ENCODE peak calls at places on chromosomes 13 and 19, in four cellular contexts. One of them, this sample, is unnamed.

GRCh38 chr13:92621985-92622384 is 604.6 kb upstream of the GPC6 start:
- DNase-seq in glutamatergic neuron: no peak
- DNase-seq in endothelial cell: no peak
- DNase-seq in esophagus squamous epithelium: no peak
- DNase-seq in this sample: no peak

GRCh38 chr19:10639836-10640235 is 14.3 kb upstream of the ILF3 start:
- DNase-seq in esophagus squamous epithelium: no peak
- DNase-seq in endothelial cell: no peak
- DNase-seq in glutamatergic neuron: no peak
- DNase-seq in this sample: no peak

GRCh38 chr19:48509467-48510194 is 2.0 kb downstream of the LMTK3 start:
- DNase-seq in glutamatergic neuron: no peak
- DNase-seq in endothelial cell: no peak
- DNase-seq in esophagus squamous epithelium: no peak
- DNase-seq in this sample: no peak

GRCh38 chr13:95452376-95452775 is 100.1 kb upstream of the CLDN10 start:
- DNase-seq in endothelial cell: no peak
- DNase-seq in glutamatergic neuron: no peak
- DNase-seq in esophagus squamous epithelium: no peak
- DNase-seq in this sample: no peak

GRCh38 chr19:6564393-6564792 is 26.6 kb downstream of the CD70 start:
- DNase-seq in esophagus squamous epithelium: no peak
- DNase-seq in endothelial cell: no peak
- DNase-seq in glutamatergic neuron: no peak
- DNase-seq in this sample: no peak

GRCh38 chr19:2049741-2050348 is 1.2 kb downstream of the MKNK2 start:
- DNase-seq in endothelial cell: peak
- DNase-seq in glutamatergic neuron: peak
- DNase-seq in esophagus squamous epithelium: no peak
- DNase-seq in this sample: no peak

GRCh38 chr19:11164879-11165406 is 9.4 kb upstream of the SPC24 start:
- DNase-seq in glutamatergic neuron: no peak
- DNase-seq in esophagus squamous epithelium: no peak
- DNase-seq in endothelial cell: no peak
- DNase-seq in this sample: no peak

GRCh38 chr19:31350033-31350692 is 927 bp upstream of the TSHZ3 start:
- DNase-seq in glutamatergic neuron: no peak
- DNase-seq in esophagus squamous epithelium: no peak
- DNase-seq in endothelial cell: peak
- DNase-seq in this sample: no peak

GRCh38 chr19:58055483-58055874 is 3.6 kb upstream of the ZNF135 start:
- DNase-seq in endothelial cell: no peak
- DNase-seq in esophagus squamous epithelium: no peak
- DNase-seq in glutamatergic neuron: no peak
- DNase-seq in this sample: no peak

GRCh38 chr13:63307239-63307638 is 1891.6 kb upstream of the PCDH20 start:
- DNase-seq in endothelial cell: no peak
- DNase-seq in glutamatergic neuron: no peak
- DNase-seq in esophagus squamous epithelium: no peak
- DNase-seq in this sample: no peak

GRCh38 chr19:34967551-34967950 is 3.5 kb upstream of the ZNF792 start:
- DNase-seq in glutamatergic neuron: no peak
- DNase-seq in esophagus squamous epithelium: no peak
- DNase-seq in endothelial cell: no peak
- DNase-seq in this sample: no peak

GRCh38 chr13:99969934-99970760 is 1.4 kb downstream of the ZIC5 start:
- DNase-seq in glutamatergic neuron: no peak
- DNase-seq in esophagus squamous epithelium: no peak
- DNase-seq in endothelial cell: peak
- DNase-seq in this sample: peak

GRCh38 chr13:113730145-113730750 is 28.8 kb upstream of the TMEM255B start:
- DNase-seq in endothelial cell: no peak
- DNase-seq in glutamatergic neuron: no peak
- DNase-seq in esophagus squamous epithelium: no peak
- DNase-seq in this sample: no peak

GRCh38 chr13:23509781-23510543 is 60.2 kb upstream of the TNFRSF19 start:
- DNase-seq in endothelial cell: no peak
- DNase-seq in glutamatergic neuron: no peak
- DNase-seq in esophagus squamous epithelium: no peak
- DNase-seq in this sample: no peak

GRCh38 chr13:20142019-20142926 is 18.6 kb downstream of the GJA3 start:
- DNase-seq in endothelial cell: no peak
- DNase-seq in glutamatergic neuron: no peak
- DNase-seq in esophagus squamous epithelium: no peak
- DNase-seq in this sample: peak

GRCh38 chr19:39428309-39429112 is 7.2 kb downstream of the RPS16 start:
- DNase-seq in endothelial cell: peak
- DNase-seq in glutamatergic neuron: peak
- DNase-seq in esophagus squamous epithelium: no peak
- DNase-seq in this sample: peak

GRCh38 chr13:106533940-106534843 is 1.3 kb downstream of the EFNB2 start:
- DNase-seq in endothelial cell: peak
- DNase-seq in glutamatergic neuron: peak
- DNase-seq in esophagus squamous epithelium: no peak
- DNase-seq in this sample: peak

GRCh38 chr13:112486386-112487126 is 101.4 kb downstream of the TUBGCP3 start:
- DNase-seq in esophagus squamous epithelium: no peak
- DNase-seq in endothelial cell: no peak
- DNase-seq in glutamatergic neuron: peak
- DNase-seq in this sample: peak

GRCh38 chr19:3692141-3693029 is 7.9 kb downstream of the PIP5K1C start:
- DNase-seq in glutamatergic neuron: peak
- DNase-seq in endothelial cell: peak
- DNase-seq in esophagus squamous epithelium: no peak
- DNase-seq in this sample: no peak

GRCh38 chr13:33870046-33870668 is 52.2 kb downstream of the RFC3 start:
- DNase-seq in glutamatergic neuron: no peak
- DNase-seq in endothelial cell: no peak
- DNase-seq in esophagus squamous epithelium: no peak
- DNase-seq in this sample: no peak

GRCh38 chr19:52941941-52942370 is 18.7 kb upstream of the ZNF888 start:
- DNase-seq in glutamatergic neuron: peak
- DNase-seq in endothelial cell: no peak
- DNase-seq in esophagus squamous epithelium: no peak
- DNase-seq in this sample: no peak

GRCh38 chr13:106176103-106176502 is 359.4 kb downstream of the EFNB2 start:
- DNase-seq in endothelial cell: no peak
- DNase-seq in esophagus squamous epithelium: no peak
- DNase-seq in glutamatergic neuron: no peak
- DNase-seq in this sample: no peak

GRCh38 chr19:48918801-48919247 is 14.7 kb upstream of the DHDH start:
- DNase-seq in glutamatergic neuron: peak
- DNase-seq in endothelial cell: peak
- DNase-seq in esophagus squamous epithelium: no peak
- DNase-seq in this sample: no peak

GRCh38 chr19:52190679-52191293 is 934 bp downstream of the PPP2R1A start:
- DNase-seq in endothelial cell: peak
- DNase-seq in esophagus squamous epithelium: no peak
- DNase-seq in glutamatergic neuron: peak
- DNase-seq in this sample: no peak

GRCh38 chr13:33252103-33252502 is 33.5 kb downstream of the STARD13 start:
- DNase-seq in endothelial cell: no peak
- DNase-seq in esophagus squamous epithelium: no peak
- DNase-seq in glutamatergic neuron: no peak
- DNase-seq in this sample: no peak

GRCh38 chr13:80337706-80338105 is 3.2 kb downstream of the SPRY2 start:
- DNase-seq in endothelial cell: no peak
- DNase-seq in glutamatergic neuron: no peak
- DNase-seq in esophagus squamous epithelium: no peak
- DNase-seq in this sample: no peak

GRCh38 chr19:16661480-16662034 is 618 bp downstream of the TMEM38A start:
- DNase-seq in glutamatergic neuron: peak
- DNase-seq in endothelial cell: no peak
- DNase-seq in esophagus squamous epithelium: no peak
- DNase-seq in this sample: no peak

GRCh38 chr19:46265217-46265828 is 31.5 kb upstream of the HIF3A start:
- DNase-seq in esophagus squamous epithelium: no peak
- DNase-seq in endothelial cell: peak
- DNase-seq in glutamatergic neuron: peak
- DNase-seq in this sample: peak

GRCh38 chr13:111153279-111153976 is 38.3 kb downstream of the ARHGEF7 start:
- DNase-seq in endothelial cell: peak
- DNase-seq in glutamatergic neuron: peak
- DNase-seq in esophagus squamous epithelium: peak
- DNase-seq in this sample: peak

GRCh38 chr13:49690990-49691886 is at the start of gene EBPL:
- DNase-seq in endothelial cell: peak
- DNase-seq in glutamatergic neuron: peak
- DNase-seq in esophagus squamous epithelium: peak
- DNase-seq in this sample: peak

GRCh38 chr13:80116107-80116506 is 224.8 kb downstream of the SPRY2 start:
- DNase-seq in glutamatergic neuron: no peak
- DNase-seq in endothelial cell: no peak
- DNase-seq in esophagus squamous epithelium: no peak
- DNase-seq in this sample: no peak

GRCh38 chr19:56367829-56368711 is 25.3 kb downstream of the ZNF582 start:
- DNase-seq in endothelial cell: peak
- DNase-seq in glutamatergic neuron: peak
- DNase-seq in esophagus squamous epithelium: peak
- DNase-seq in this sample: peak

GRCh38 chr13:81874253-81874652 is 1533.3 kb upstream of the SPRY2 start:
- DNase-seq in endothelial cell: no peak
- DNase-seq in esophagus squamous epithelium: no peak
- DNase-seq in glutamatergic neuron: no peak
- DNase-seq in this sample: no peak

GRCh38 chr19:8426283-8426682 is 13.2 kb downstream of the MARCHF2 start:
- DNase-seq in endothelial cell: no peak
- DNase-seq in glutamatergic neuron: no peak
- DNase-seq in esophagus squamous epithelium: no peak
- DNase-seq in this sample: no peak

GRCh38 chr13:48648446-48648845 is 5.3 kb upstream of the CYSLTR2 start:
- DNase-seq in esophagus squamous epithelium: no peak
- DNase-seq in glutamatergic neuron: no peak
- DNase-seq in endothelial cell: no peak
- DNase-seq in this sample: no peak

GRCh38 chr13:48644951-48645350 is 8.8 kb upstream of the CYSLTR2 start:
- DNase-seq in glutamatergic neuron: peak
- DNase-seq in esophagus squamous epithelium: no peak
- DNase-seq in endothelial cell: no peak
- DNase-seq in this sample: no peak

GRCh38 chr13:48646791-48647190 is 6.9 kb upstream of the CYSLTR2 start:
- DNase-seq in glutamatergic neuron: no peak
- DNase-seq in endothelial cell: no peak
- DNase-seq in esophagus squamous epithelium: no peak
- DNase-seq in this sample: no peak

GRCh38 chr13:48645845-48646244 is 7.9 kb upstream of the CYSLTR2 start:
- DNase-seq in endothelial cell: no peak
- DNase-seq in esophagus squamous epithelium: no peak
- DNase-seq in glutamatergic neuron: no peak
- DNase-seq in this sample: no peak

GRCh38 chr13:48647625-48648024 is 6.1 kb upstream of the CYSLTR2 start:
- DNase-seq in endothelial cell: no peak
- DNase-seq in esophagus squamous epithelium: no peak
- DNase-seq in glutamatergic neuron: no peak
- DNase-seq in this sample: no peak
- TF ChIP-seq CTCF in endothelial cell: no peak
- TF ChIP-seq CTCF in esophagus squamous epithelium: no peak
- TF ChIP-seq CTCF in glutamatergic neuron: no peak
- TF ChIP-seq CTCF in this sample: no peak

GRCh38 chr13:39777527-39778061 is 122.1 kb downstream of the COG6 start:
- DNase-seq in glutamatergic neuron: no peak
- DNase-seq in endothelial cell: no peak
- DNase-seq in esophagus squamous epithelium: no peak
- DNase-seq in this sample: no peak
- TF ChIP-seq CTCF in glutamatergic neuron: peak
- TF ChIP-seq CTCF in endothelial cell: no peak
- TF ChIP-seq CTCF in esophagus squamous epithelium: peak
- TF ChIP-seq CTCF in this sample: peak

GRCh38 chr13:44573790-44574465 is 2.2 kb downstream of the TSC22D1 start:
- DNase-seq in glutamatergic neuron: peak
- DNase-seq in esophagus squamous epithelium: no peak
- DNase-seq in endothelial cell: no peak
- DNase-seq in this sample: peak
- TF ChIP-seq CTCF in glutamatergic neuron: peak
- TF ChIP-seq CTCF in esophagus squamous epithelium: no peak
- TF ChIP-seq CTCF in endothelial cell: peak
- TF ChIP-seq CTCF in this sample: peak

GRCh38 chr13:29543230-29544215 is 52.0 kb downstream of the SLC7A1 start:
- DNase-seq in glutamatergic neuron: no peak
- DNase-seq in endothelial cell: no peak
- DNase-seq in esophagus squamous epithelium: no peak
- DNase-seq in this sample: no peak
- TF ChIP-seq CTCF in glutamatergic neuron: no peak
- TF ChIP-seq CTCF in endothelial cell: no peak
- TF ChIP-seq CTCF in esophagus squamous epithelium: no peak
- TF ChIP-seq CTCF in this sample: no peak

DNA sequence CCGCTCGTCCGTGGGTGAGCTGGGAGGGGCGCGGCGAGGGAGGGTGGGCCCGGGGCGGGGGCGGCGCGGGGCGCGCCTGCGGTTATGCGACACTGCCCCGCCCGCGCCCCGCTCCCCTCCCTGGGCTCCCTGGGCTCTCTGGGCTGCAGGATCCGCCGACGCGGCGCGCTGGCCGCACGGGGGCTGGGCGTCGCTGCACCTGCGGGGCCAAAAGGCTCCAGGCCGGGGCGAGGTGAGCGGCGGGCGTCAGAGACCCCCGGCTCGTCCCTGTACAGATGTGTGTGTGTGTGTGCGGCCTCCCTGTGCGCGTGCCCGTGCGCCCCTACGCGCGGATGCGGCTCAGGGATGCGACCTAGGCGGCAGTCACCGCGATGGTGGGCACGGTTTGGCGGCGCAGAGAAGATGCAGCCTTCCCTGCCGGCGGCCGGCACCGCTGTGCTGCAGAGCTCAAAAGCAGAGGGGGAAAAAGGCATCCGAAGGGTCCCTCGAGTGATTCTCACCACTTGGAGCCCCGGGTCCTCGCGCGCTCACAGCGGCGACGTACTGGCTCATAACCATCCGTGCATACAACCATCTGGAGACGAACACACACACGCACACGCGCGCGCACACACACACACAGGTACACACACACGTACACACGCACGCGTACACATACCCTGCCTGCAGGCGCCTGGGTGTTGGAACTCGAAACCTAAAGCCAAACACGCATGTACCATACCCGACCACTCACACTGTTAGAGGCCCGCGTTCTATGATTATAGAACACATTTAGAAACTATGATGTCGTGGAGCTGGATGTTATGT is 704 bp downstream of the ATP8A2 start:
- DNase-seq in endothelial cell: no peak
- DNase-seq in esophagus squamous epithelium: no peak
- DNase-seq in glutamatergic neuron: peak
- DNase-seq in this sample: no peak
- TF ChIP-seq CTCF in endothelial cell: no peak
- TF ChIP-seq CTCF in esophagus squamous epithelium: no peak
- TF ChIP-seq CTCF in glutamatergic neuron: no peak
- TF ChIP-seq CTCF in this sample: no peak

DNA sequence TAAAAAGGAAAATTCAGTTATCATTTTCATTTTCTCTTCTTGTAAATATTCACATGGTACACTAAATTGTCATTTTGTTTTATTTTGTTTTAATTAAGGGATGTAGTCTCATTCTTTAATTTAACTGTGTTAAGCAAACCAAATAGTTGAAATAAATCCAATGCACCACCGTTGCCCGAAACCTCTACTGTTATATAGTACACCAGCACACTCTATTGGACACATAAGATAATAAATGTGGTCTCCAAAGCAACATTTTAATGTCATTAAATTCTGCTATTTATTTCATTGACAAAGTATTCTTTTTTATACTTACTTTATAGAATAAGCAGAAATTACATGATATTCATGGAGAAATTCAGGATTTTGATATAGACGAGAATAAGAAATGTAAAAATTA is 156.4 kb upstream of the FREM2 start:
- DNase-seq in endothelial cell: no peak
- DNase-seq in esophagus squamous epithelium: no peak
- DNase-seq in glutamatergic neuron: no peak
- DNase-seq in this sample: no peak
- TF ChIP-seq CTCF in endothelial cell: no peak
- TF ChIP-seq CTCF in esophagus squamous epithelium: no peak
- TF ChIP-seq CTCF in glutamatergic neuron: no peak
- TF ChIP-seq CTCF in this sample: peak